ENCODE peak calls at places on chromosomes 13 and 19, in eight cellular contexts. K, S, T, R, D, I, L and Q are unnamed samples.

GRCh38 chr19:8615813-8616596 is 5.5 kb upstream of the ADAMTS10 start:
- DNase-seq in K (peak; percentile 45), S (no peak), T (peak; percentile 68), R (no peak), D (peak; percentile 29), I (peak; percentile 51), L (peak; percentile 48), Q (peak; percentile 49)

GRCh38 chr13:46687810-46688209 is 109.2 kb downstream of the ESD start:
- DNase-seq in K (peak; percentile 43), S (no peak), T (no peak), R (no peak), D (peak; percentile 35), I (no peak), L (no peak), Q (peak; percentile 46)

GRCh38 chr19:10823690-10824089 is 12.3 kb downstream of the TMED1 start:
- DNase-seq in K (no peak), S (no peak), T (no peak), R (no peak), D (no peak), I (peak; percentile 9), L (no peak), Q (no peak)

GRCh38 chr19:40906512-40906911 is 24.5 kb upstream of the CYP2A7 start:
- DNase-seq in K (no peak), S (no peak), T (no peak), R (no peak), D (no peak), I (no peak), L (no peak), Q (no peak)

GRCh38 chr13:110815471-110816204 is 99.2 kb downstream of the ANKRD10 start:
- DNase-seq in K (no peak), S (no peak), T (no peak), R (no peak), D (no peak), I (no peak), L (no peak), Q (no peak)

GRCh38 chr13:70723732-70724131 is 615.5 kb upstream of the KLHL1 start:
- DNase-seq in K (peak; percentile 3), S (no peak), T (peak; percentile 34), R (no peak), D (no peak), I (no peak), L (no peak), Q (no peak)

GRCh38 chr19:39362682-39363657 is 20.7 kb downstream of the SAMD4B start:
- DNase-seq in K (peak; percentile 79), S (no peak), T (no peak), R (peak; percentile 38), D (no peak), I (no peak), L (no peak), Q (peak; percentile 89)

GRCh38 chr13:79392882-79393563 is 13.0 kb downstream of the RBM26 start:
- DNase-seq in K (peak; percentile 92), S (no peak), T (no peak), R (no peak), D (no peak), I (no peak), L (no peak), Q (peak; percentile 75)

GRCh38 chr19:6761053-6761676 is 6.1 kb downstream of the SH2D3A start:
- DNase-seq in K (no peak), S (no peak), T (peak; percentile 77), R (no peak), D (no peak), I (no peak), L (no peak), Q (no peak)

GRCh38 chr13:44373601-44374347 is at the start of gene SERP2:
- DNase-seq in K (peak; percentile 34), S (no peak), T (peak; percentile 97), R (no peak), D (no peak), I (peak; percentile 42), L (no peak), Q (peak; percentile 32)

GRCh38 chr13:28429685-28430290 is 65.1 kb downstream of the FLT1 start:
- DNase-seq in K (no peak), S (no peak), T (no peak), R (no peak), D (no peak), I (no peak), L (no peak), Q (no peak)

GRCh38 chr13:98300956-98301641 is 124.0 kb upstream of the RNF113B start:
- DNase-seq in K (peak; percentile 91), S (no peak), T (no peak), R (no peak), D (peak; percentile 23), I (no peak), L (no peak), Q (no peak)

GRCh38 chr13:31236211-31236786 is 36.5 kb downstream of the B3GLCT start:
- DNase-seq in K (peak; percentile 32), S (no peak), T (peak; percentile 52), R (peak; percentile 35), D (no peak), I (no peak), L (no peak), Q (peak; percentile 65)

GRCh38 chr19:6263306-6264076 is 16.3 kb downstream of the MLLT1 start:
- DNase-seq in K (no peak), S (no peak), T (no peak), R (no peak), D (no peak), I (no peak), L (no peak), Q (no peak)

GRCh38 chr19:33998739-33999345 is 173.5 kb upstream of the LSM14A start:
- DNase-seq in K (peak; percentile 6), S (no peak), T (peak; percentile 33), R (no peak), D (no peak), I (no peak), L (no peak), Q (peak; percentile 11)

DNA sequence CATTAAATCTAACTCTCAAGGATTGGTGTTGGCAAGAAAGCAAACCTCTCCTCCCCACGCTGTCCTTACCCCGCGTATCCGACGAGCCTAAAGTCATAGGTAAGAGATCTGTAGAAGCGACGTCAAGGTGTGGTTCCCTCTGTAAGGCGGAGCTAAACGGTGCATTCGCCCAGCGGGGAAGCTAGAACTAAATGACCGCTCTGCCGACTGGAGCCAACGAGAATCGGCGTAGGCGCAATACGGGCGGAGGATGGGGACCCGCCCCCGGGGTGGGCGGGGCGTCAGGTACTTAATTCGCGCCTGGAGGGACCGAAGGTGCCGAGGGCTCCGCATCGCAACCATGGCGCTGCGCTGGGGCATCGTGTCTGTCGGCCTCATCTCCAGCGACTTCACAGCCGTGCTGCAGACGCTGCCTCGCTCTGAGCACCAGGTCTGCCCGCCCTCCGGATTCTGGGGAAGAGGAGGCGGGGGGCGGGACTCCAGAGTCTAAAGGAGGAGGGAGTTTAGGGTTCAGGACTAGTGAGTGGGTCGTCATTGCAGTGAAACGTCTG is at the start of gene DHDH:
- DNase-seq in K (peak; percentile 63), S (no peak), T (peak; percentile 87), R (no peak), D (peak; percentile 83), I (peak; percentile 67), L (peak; percentile 89), Q (peak; percentile 32)
- H3K4me3 ChIP-seq in K (peak within 1 kb of the TSS; percentile 46), S (peak within 1 kb of the TSS; percentile 66), T (peak within 1 kb of the TSS; percentile 56), R (peak within 1 kb of the TSS; percentile 52), D (no peak within 1 kb of the TSS), I (peak within 1 kb of the TSS; percentile 65), L (peak within 1 kb of the TSS; percentile 17), Q (peak within 1 kb of the TSS; percentile 38)

GRCh38 chr19:50547385-50548190 is 20.6 kb downstream of the LRRC4B start:
- DNase-seq in K (no peak), S (no peak), T (peak; percentile 64), R (no peak), D (no peak), I (no peak), L (no peak), Q (no peak)
- TF ChIP-seq CTCF in K (no peak), S (peak; percentile 12), T (no peak), R (no peak), D (no peak), I (peak; percentile 32), L (no peak), Q (no peak)

GRCh38 chr13:59229401-59229800 is 934.3 kb downstream of the DIAPH3 start:
- DNase-seq in K (no peak), S (no peak), T (no peak), R (no peak), D (no peak), I (no peak), L (no peak), Q (no peak)
- H3K4me3 ChIP-seq in K (no peak overlapping the region), S (no peak overlapping the region), T (no peak overlapping the region), R (no peak overlapping the region), D (no peak overlapping the region), I (no peak overlapping the region), L (no peak overlapping the region), Q (no peak overlapping the region)

DNA sequence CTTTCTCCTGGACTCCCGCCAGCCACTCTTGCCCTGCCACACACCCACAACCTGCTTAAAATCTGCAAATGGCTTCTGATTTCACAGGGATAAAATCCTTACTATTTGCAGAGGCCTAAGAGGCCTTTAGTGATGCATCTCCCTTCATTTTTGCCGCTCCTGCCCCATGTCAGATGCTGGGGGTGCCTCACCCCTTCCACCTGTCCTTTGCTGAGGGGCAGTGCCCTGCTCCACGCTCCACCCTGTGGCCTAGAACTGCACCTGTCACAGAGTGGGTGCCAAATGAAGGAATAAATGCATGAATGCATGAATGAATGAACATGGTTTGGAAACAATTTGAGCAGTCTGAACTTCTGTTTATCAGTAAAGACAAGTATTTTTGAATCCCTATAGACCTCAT is 34.1 kb upstream of the UQCRFS1 start:
- DNase-seq in K (no peak), S (no peak), T (no peak), R (no peak), D (no peak), I (no peak), L (no peak), Q (no peak)
- TF ChIP-seq CTCF in K (no peak), S (no peak), T (no peak), R (no peak), D (no peak), I (no peak), L (no peak), Q (no peak)

GRCh38 chr13:74372511-74372910 is 238.3 kb upstream of the KLF12 start:
- DNase-seq in K (peak; percentile 17), S (no peak), T (no peak), R (no peak), D (no peak), I (no peak), L (no peak), Q (peak; percentile 24)
- H3K4me3 ChIP-seq in K (no peak overlapping the region), S (no peak overlapping the region), T (no peak overlapping the region), R (no peak overlapping the region), D (no peak overlapping the region), I (no peak overlapping the region), L (no peak overlapping the region), Q (no peak overlapping the region)

GRCh38 chr13:45441633-45442032 is 23.1 kb upstream of the COG3 start:
- DNase-seq in K (peak; percentile 29), S (no peak), T (no peak), R (no peak), D (no peak), I (no peak), L (no peak), Q (peak; percentile 21)
- TF ChIP-seq CTCF in K (peak; percentile 5), S (no peak), T (peak; percentile 41), R (peak; percentile 35), D (no peak), I (peak; percentile 55), L (no peak), Q (peak; percentile 28)

DNA sequence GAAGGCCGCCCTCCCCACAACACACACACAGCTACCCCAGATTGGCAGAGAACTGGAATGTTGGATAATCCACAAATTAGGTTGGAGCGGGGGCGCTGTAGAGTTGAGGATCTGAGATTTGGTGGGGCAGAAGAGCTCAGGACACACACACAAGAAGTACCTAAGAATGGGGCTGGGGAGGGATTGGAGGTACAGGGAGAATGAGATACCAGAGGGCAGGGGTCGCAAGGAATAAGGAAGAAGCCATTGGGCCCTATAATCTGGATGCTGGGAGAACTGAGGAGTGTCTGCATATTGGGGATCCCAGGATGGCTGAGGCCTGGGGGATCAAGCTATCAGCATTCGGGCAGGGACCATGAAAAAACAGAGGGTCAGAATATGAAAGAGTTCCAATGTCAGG is 11.5 kb downstream of the SYT3 start:
- DNase-seq in K (no peak), S (no peak), T (no peak), R (no peak), D (no peak), I (no peak), L (no peak), Q (no peak)
- H3K4me3 ChIP-seq in K (no peak overlapping the region), S (no peak overlapping the region), T (no peak overlapping the region), R (no peak overlapping the region), D (no peak overlapping the region), I (no peak overlapping the region), L (no peak overlapping the region), Q (no peak overlapping the region)